ENCODE peak calls at places on chromosomes 3 and 15, in six cellular contexts. T is neuronal stem cell, H is IMR-90, J is trophoblast cell, O is mesenchymal stem cell, Q is H1. B is an unnamed sample.

GRCh38 chr15:80825361-80826030 is 46.3 kb downstream of the CEMIP start:
- DNase-seq in T (no peak), H (no peak), J (peak), O (no peak), Q (no peak), B (no peak)

GRCh38 chr3:64319391-64319790 is 94.1 kb upstream of the PRICKLE2 start:
- DNase-seq in T (no peak), H (no peak), J (no peak), O (no peak), Q (no peak), B (peak)

GRCh38 chr3:52472239-52472783 is 16.9 kb downstream of the NISCH start:
- DNase-seq in T (no peak), H (no peak), J (no peak), O (no peak), Q (no peak), B (no peak)

GRCh38 chr15:78212546-78213424 is 21.6 kb downstream of the ACSBG1 start:
- DNase-seq in T (no peak), H (peak), J (peak), O (peak), Q (no peak), B (no peak)

GRCh38 chr3:4290272-4290893 is 12.8 kb upstream of the SETMAR start:
- DNase-seq in T (peak), H (peak), J (peak), O (peak), Q (no peak), B (no peak)

GRCh38 chr3:99620976-99621375 is 17.4 kb upstream of the COL8A1 start:
- DNase-seq in T (no peak), H (peak), J (peak), O (peak), Q (no peak), B (no peak)

GRCh38 chr15:87863152-87863551 is 393.4 kb downstream of the NTRK3 start:
- DNase-seq in T (peak), H (peak), J (no peak), O (peak), Q (peak), B (peak)

GRCh38 chr15:70109522-70109921 is 11.8 kb upstream of the TLE3 start:
- DNase-seq in T (no peak), H (no peak), J (no peak), O (no peak), Q (no peak), B (no peak)

GRCh38 chr15:99244306-99244705 is 5.1 kb downstream of the TTC23 start:
- DNase-seq in T (no peak), H (no peak), J (no peak), O (no peak), Q (no peak), B (no peak)

GRCh38 chr3:114928989-114929620 is 218.0 kb downstream of the ZBTB20 start:
- DNase-seq in T (no peak), H (peak), J (no peak), O (peak), Q (no peak), B (no peak)

GRCh38 chr3:159904911-159905310 is 83.7 kb upstream of the IL12A start:
- DNase-seq in T (no peak), H (peak), J (peak), O (no peak), Q (no peak), B (no peak)

GRCh38 chr3:45414823-45415222 is 26.4 kb downstream of the LARS2 start:
- DNase-seq in T (no peak), H (no peak), J (no peak), O (no peak), Q (no peak), B (no peak)

GRCh38 chr15:77311618-77312398 is 108.1 kb downstream of the PEAK1 start:
- DNase-seq in T (no peak), H (no peak), J (no peak), O (no peak), Q (no peak), B (no peak)

GRCh38 chr3:191686626-191687025 is 225.7 kb downstream of the PYDC2 start:
- DNase-seq in T (no peak), H (no peak), J (no peak), O (no peak), Q (no peak), B (no peak)

GRCh38 chr3:27134165-27134796 is 234.9 kb downstream of the NEK10 start:
- DNase-seq in T (peak), H (peak), J (peak), O (peak), Q (no peak), B (peak)

GRCh38 chr3:27127879-27128278 is 241.3 kb downstream of the NEK10 start:
- DNase-seq in T (no peak), H (no peak), J (no peak), O (peak), Q (no peak), B (no peak)

GRCh38 chr3:27138005-27138404 is 231.2 kb downstream of the NEK10 start:
- DNase-seq in T (no peak), H (no peak), J (no peak), O (no peak), Q (no peak), B (peak)

GRCh38 chr3:27130796-27131195 is 238.4 kb downstream of the NEK10 start:
- DNase-seq in T (no peak), H (no peak), J (peak), O (no peak), Q (no peak), B (no peak)

DNA sequence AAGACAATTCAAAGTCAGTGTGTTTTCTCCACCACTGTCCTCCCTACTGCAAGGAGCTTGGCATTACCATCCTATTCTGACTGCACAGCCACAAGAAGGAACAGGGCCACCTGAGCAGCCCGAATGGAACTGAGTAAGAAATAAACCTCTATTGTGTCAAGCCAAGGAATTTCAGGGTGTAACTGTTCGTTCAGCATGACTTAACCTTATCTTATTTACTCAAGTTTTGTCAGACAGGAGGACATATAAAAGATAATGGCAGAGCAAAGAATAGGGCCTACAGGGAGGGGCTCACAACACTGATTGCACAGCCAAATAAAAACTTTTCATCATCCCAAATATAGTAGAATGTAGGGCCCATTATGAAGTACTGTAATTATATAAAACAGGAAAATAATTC is 236.1 kb downstream of the NEK10 start:
- DNase-seq in T (no peak), H (no peak), J (no peak), O (no peak), Q (no peak), B (no peak)
- H4K91ac ChIP-seq in T (no peak), H (no peak), J (no peak), O (no peak), Q (no peak), B (no peak)

DNA sequence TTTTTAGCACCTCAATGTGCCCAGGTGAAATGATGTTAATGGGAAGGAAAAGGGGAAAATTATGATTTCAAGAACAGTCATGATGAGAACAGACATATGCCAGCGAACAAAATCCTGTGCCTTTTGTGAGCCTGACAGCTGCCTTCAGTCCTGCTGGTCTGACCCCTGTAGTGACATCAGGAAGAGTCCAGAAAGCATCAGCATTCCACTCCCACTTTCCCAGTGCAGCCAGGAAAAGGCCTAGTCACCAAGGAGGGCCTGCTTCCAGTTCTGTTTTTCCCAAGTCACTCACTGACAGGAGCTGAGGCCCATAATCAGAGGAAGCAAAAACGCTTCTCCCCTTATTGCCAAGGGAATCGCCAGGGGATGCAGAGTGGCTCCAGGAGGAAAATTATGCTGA is 218.4 kb downstream of the ABHD5 start:
- DNase-seq in T (no peak), H (peak), J (no peak), O (no peak), Q (no peak), B (no peak)
- H2AK5ac ChIP-seq in T (no peak), H (no peak), J (no peak), O (no peak), Q (no peak), B (no peak)

GRCh38 chr15:28096720-28097431 is 2.2 kb downstream of the OCA2 start:
- DNase-seq in T (no peak), H (no peak), J (no peak), O (no peak), Q (no peak), B (peak)
- H3K23ac ChIP-seq in T (peak), H (no peak), J (no peak), O (no peak), Q (no peak), B (no peak)

GRCh38 chr3:72281551-72281950 is 496.6 kb upstream of the PROK2 start:
- DNase-seq in T (no peak), H (no peak), J (no peak), O (no peak), Q (no peak), B (no peak)
- H4K91ac ChIP-seq in T (no peak), H (no peak), J (no peak), O (no peak), Q (no peak), B (no peak)

GRCh38 chr3:186570096-186570940 is at the start of gene DNAJB11:
- DNase-seq in T (peak), H (peak), J (peak), O (peak), Q (peak), B (peak)
- H2AK5ac ChIP-seq in T (peak), H (no peak), J (no peak), O (no peak), Q (peak), B (no peak)

GRCh38 chr3:51024121-51024520 is 349.4 kb downstream of the DOCK3 start:
- DNase-seq in T (no peak), H (no peak), J (no peak), O (no peak), Q (no peak), B (no peak)

GRCh38 chr3:51024765-51025681 is 350.3 kb downstream of the DOCK3 start:
- DNase-seq in T (no peak), H (no peak), J (no peak), O (no peak), Q (no peak), B (peak)
- H3K23ac ChIP-seq in T (no peak), H (no peak), J (no peak), O (no peak), Q (no peak), B (no peak)